ENCODE peak calls at places on chromosome 13, in nine cellular contexts. Z is RPMI7951; A is activated gamma-delta T cell treated with anti-CD3 and anti-CD28 coated beads, Interleukin-2, amount 50 U/mL, for 16 hours; S is type B pancreatic cell; L is stimulated activated CD8-positive, alpha-beta memory T cell treated with anti-CD3 and anti-CD28 coated beads, Interleukin-4, amount 100 ng/mL, for 1 hour; V is MCF 10A; E is NCI-H1436; H is transverse colon; Y is AG09309. F is an unnamed sample.

GRCh38 chr13:19155321-19155861 is 26.2 kb downstream of the TUBA3C start:
- DNase-seq in Z (no peak), A (no peak), S (no peak), L (no peak), V (no peak), E (no peak), H (no peak), Y (no peak), F (peak)

GRCh38 chr13:25292301-25292700 is 5.0 kb upstream of the MTMR6 start:
- DNase-seq in Z (peak), A (no peak), S (no peak), L (no peak), V (no peak), E (peak), H (no peak), Y (no peak), F (no peak)

GRCh38 chr13:91792054-91792453 is 393.6 kb downstream of the GPC5 start:
- DNase-seq in Z (no peak), A (no peak), S (no peak), L (no peak), V (no peak), E (no peak), H (no peak), Y (no peak), F (no peak)

GRCh38 chr13:91664036-91664435 is 265.6 kb downstream of the GPC5 start:
- DNase-seq in Z (no peak), A (no peak), S (no peak), L (no peak), V (peak), E (no peak), H (peak), Y (no peak), F (no peak)

GRCh38 chr13:40096357-40096911 is 441.0 kb downstream of the COG6 start:
- DNase-seq in Z (no peak), A (peak), S (no peak), L (no peak), V (no peak), E (peak), H (no peak), Y (no peak), F (no peak)

GRCh38 chr13:45269204-45269603 is 68.4 kb upstream of the KCTD4 start:
- DNase-seq in Z (peak), A (no peak), S (no peak), L (no peak), V (peak), E (no peak), H (no peak), Y (no peak), F (no peak)

GRCh38 chr13:93450226-93450625 is 223.6 kb downstream of the GPC6 start:
- DNase-seq in Z (no peak), A (no peak), S (no peak), L (no peak), V (peak), E (no peak), H (no peak), Y (peak), F (no peak)

GRCh38 chr13:27482996-27483395 is 32.6 kb upstream of the MTIF3 start:
- DNase-seq in Z (no peak), A (no peak), S (no peak), L (no peak), V (no peak), E (no peak), H (peak), Y (no peak), F (no peak)

GRCh38 chr13:45807520-45808099 is 43.9 kb downstream of the SIAH3 start:
- DNase-seq in Z (peak), A (no peak), S (no peak), L (no peak), V (peak), E (no peak), H (no peak), Y (peak), F (no peak)